ENCODE peak calls at places on chromosomes 7 and 10, in nine cellular contexts. One of them, this sample, is unnamed. For H3K4me1, the result is how much of the 10 kb centered on the place peaks cover.

GRCh38 chr10:78863121-78863520 is 205.6 kb upstream of the ZMIZ1 start:
- DNase-seq in naive thymus-derived CD4-positive, alpha-beta T cell: no peak
- DNase-seq in upper lobe of right lung: no peak
- DNase-seq in colonic mucosa: no peak
- DNase-seq in fibroblast of lung: no peak
- DNase-seq in heart right ventricle: no peak
- DNase-seq in tibial artery: no peak
- DNase-seq in heart left ventricle: no peak
- DNase-seq in gastrocnemius medialis: no peak
- DNase-seq in this sample: no peak

GRCh38 chr7:11233871-11234270 is 260.2 kb downstream of the PHF14 start:
- DNase-seq in upper lobe of right lung: no peak
- DNase-seq in fibroblast of lung: no peak
- DNase-seq in naive thymus-derived CD4-positive, alpha-beta T cell: no peak
- DNase-seq in tibial artery: no peak
- DNase-seq in heart right ventricle: no peak
- DNase-seq in gastrocnemius medialis: no peak
- DNase-seq in heart left ventricle: no peak
- DNase-seq in colonic mucosa: no peak
- DNase-seq in this sample: no peak

GRCh38 chr10:98908868-98909267 is 326.8 kb downstream of the HPSE2 start:
- DNase-seq in tibial artery: no peak
- DNase-seq in fibroblast of lung: no peak
- DNase-seq in colonic mucosa: no peak
- DNase-seq in heart left ventricle: no peak
- DNase-seq in heart right ventricle: no peak
- DNase-seq in upper lobe of right lung: no peak
- DNase-seq in naive thymus-derived CD4-positive, alpha-beta T cell: no peak
- DNase-seq in gastrocnemius medialis: no peak
- DNase-seq in this sample: no peak

GRCh38 chr10:124745678-124746077 is 1.5 kb upstream of the FAM53B start:
- DNase-seq in heart right ventricle: no peak
- DNase-seq in fibroblast of lung: peak
- DNase-seq in colonic mucosa: peak
- DNase-seq in gastrocnemius medialis: no peak
- DNase-seq in naive thymus-derived CD4-positive, alpha-beta T cell: peak
- DNase-seq in upper lobe of right lung: no peak
- DNase-seq in heart left ventricle: no peak
- DNase-seq in tibial artery: no peak
- DNase-seq in this sample: peak

GRCh38 chr7:98831641-98832221 is 38.1 kb downstream of the TMEM130 start:
- DNase-seq in fibroblast of lung: peak
- DNase-seq in naive thymus-derived CD4-positive, alpha-beta T cell: no peak
- DNase-seq in heart right ventricle: peak
- DNase-seq in upper lobe of right lung: peak
- DNase-seq in tibial artery: no peak
- DNase-seq in colonic mucosa: no peak
- DNase-seq in heart left ventricle: no peak
- DNase-seq in gastrocnemius medialis: no peak
- DNase-seq in this sample: no peak

GRCh38 chr7:37359662-37360444 is 88.8 kb downstream of the ELMO1 start:
- DNase-seq in gastrocnemius medialis: no peak
- DNase-seq in fibroblast of lung: no peak
- DNase-seq in heart right ventricle: no peak
- DNase-seq in heart left ventricle: no peak
- DNase-seq in tibial artery: no peak
- DNase-seq in naive thymus-derived CD4-positive, alpha-beta T cell: no peak
- DNase-seq in upper lobe of right lung: no peak
- DNase-seq in colonic mucosa: no peak
- DNase-seq in this sample: no peak

GRCh38 chr10:99660662-99661369 is 1.5 kb downstream of the ENTPD7 start:
- DNase-seq in gastrocnemius medialis: no peak
- DNase-seq in tibial artery: no peak
- DNase-seq in heart right ventricle: no peak
- DNase-seq in colonic mucosa: no peak
- DNase-seq in naive thymus-derived CD4-positive, alpha-beta T cell: no peak
- DNase-seq in heart left ventricle: no peak
- DNase-seq in fibroblast of lung: no peak
- DNase-seq in upper lobe of right lung: no peak
- DNase-seq in this sample: no peak

GRCh38 chr10:24249829-24250415 is 41.0 kb downstream of the KIAA1217 start:
- DNase-seq in fibroblast of lung: no peak
- DNase-seq in heart left ventricle: no peak
- DNase-seq in upper lobe of right lung: no peak
- DNase-seq in colonic mucosa: no peak
- DNase-seq in gastrocnemius medialis: no peak
- DNase-seq in heart right ventricle: no peak
- DNase-seq in naive thymus-derived CD4-positive, alpha-beta T cell: no peak
- DNase-seq in tibial artery: no peak
- DNase-seq in this sample: no peak

GRCh38 chr7:485188-486081 is 34.2 kb downstream of the PDGFA start:
- DNase-seq in heart left ventricle: peak
- DNase-seq in gastrocnemius medialis: no peak
- DNase-seq in colonic mucosa: peak
- DNase-seq in upper lobe of right lung: peak
- DNase-seq in naive thymus-derived CD4-positive, alpha-beta T cell: no peak
- DNase-seq in heart right ventricle: peak
- DNase-seq in fibroblast of lung: no peak
- DNase-seq in tibial artery: peak
- DNase-seq in this sample: no peak

GRCh38 chr7:47905071-47905920 is 43.0 kb downstream of the PKD1L1 start:
- DNase-seq in fibroblast of lung: no peak
- DNase-seq in tibial artery: no peak
- DNase-seq in heart right ventricle: no peak
- DNase-seq in heart left ventricle: no peak
- DNase-seq in gastrocnemius medialis: no peak
- DNase-seq in upper lobe of right lung: no peak
- DNase-seq in colonic mucosa: no peak
- DNase-seq in naive thymus-derived CD4-positive, alpha-beta T cell: no peak
- DNase-seq in this sample: no peak

GRCh38 chr10:50497758-50498157 is 126.0 kb downstream of the SGMS1 start:
- DNase-seq in gastrocnemius medialis: no peak
- DNase-seq in heart left ventricle: no peak
- DNase-seq in naive thymus-derived CD4-positive, alpha-beta T cell: no peak
- DNase-seq in fibroblast of lung: peak
- DNase-seq in upper lobe of right lung: no peak
- DNase-seq in heart right ventricle: no peak
- DNase-seq in tibial artery: no peak
- DNase-seq in colonic mucosa: no peak
- DNase-seq in this sample: peak

GRCh38 chr10:70940834-70941568 is 52.6 kb upstream of the PCBD1 start:
- DNase-seq in heart left ventricle: peak
- DNase-seq in colonic mucosa: no peak
- DNase-seq in gastrocnemius medialis: peak
- DNase-seq in heart right ventricle: peak
- DNase-seq in naive thymus-derived CD4-positive, alpha-beta T cell: no peak
- DNase-seq in fibroblast of lung: peak
- DNase-seq in tibial artery: no peak
- DNase-seq in upper lobe of right lung: no peak
- DNase-seq in this sample: no peak

GRCh38 chr10:62996925-62997324 is 136.2 kb upstream of the NRBF2 start:
- DNase-seq in tibial artery: no peak
- DNase-seq in heart right ventricle: no peak
- DNase-seq in colonic mucosa: no peak
- DNase-seq in gastrocnemius medialis: no peak
- DNase-seq in naive thymus-derived CD4-positive, alpha-beta T cell: no peak
- DNase-seq in heart left ventricle: no peak
- DNase-seq in upper lobe of right lung: no peak
- DNase-seq in fibroblast of lung: peak
- DNase-seq in this sample: no peak

GRCh38 chr7:50953820-50954219 is 171.1 kb upstream of the GRB10 start:
- DNase-seq in upper lobe of right lung: no peak
- DNase-seq in colonic mucosa: no peak
- DNase-seq in fibroblast of lung: peak
- DNase-seq in naive thymus-derived CD4-positive, alpha-beta T cell: no peak
- DNase-seq in gastrocnemius medialis: no peak
- DNase-seq in heart right ventricle: no peak
- DNase-seq in heart left ventricle: peak
- DNase-seq in tibial artery: no peak
- DNase-seq in this sample: peak

GRCh38 chr7:107355616-107356015 is 114.2 kb upstream of the GPR22 start:
- DNase-seq in heart left ventricle: no peak
- DNase-seq in gastrocnemius medialis: no peak
- DNase-seq in upper lobe of right lung: no peak
- DNase-seq in heart right ventricle: no peak
- DNase-seq in naive thymus-derived CD4-positive, alpha-beta T cell: no peak
- DNase-seq in tibial artery: no peak
- DNase-seq in colonic mucosa: no peak
- DNase-seq in fibroblast of lung: no peak
- DNase-seq in this sample: no peak

GRCh38 chr7:55307123-55307916 is 57.8 kb upstream of the LANCL2 start:
- DNase-seq in naive thymus-derived CD4-positive, alpha-beta T cell: no peak
- DNase-seq in heart right ventricle: no peak
- DNase-seq in gastrocnemius medialis: no peak
- DNase-seq in colonic mucosa: no peak
- DNase-seq in fibroblast of lung: no peak
- DNase-seq in tibial artery: no peak
- DNase-seq in upper lobe of right lung: no peak
- DNase-seq in heart left ventricle: no peak
- DNase-seq in this sample: no peak

GRCh38 chr7:129825554-129826267 is 127.0 kb downstream of the UBE2H start:
- DNase-seq in tibial artery: peak
- DNase-seq in gastrocnemius medialis: peak
- DNase-seq in heart left ventricle: peak
- DNase-seq in naive thymus-derived CD4-positive, alpha-beta T cell: peak
- DNase-seq in upper lobe of right lung: peak
- DNase-seq in heart right ventricle: peak
- DNase-seq in fibroblast of lung: peak
- DNase-seq in colonic mucosa: peak
- DNase-seq in this sample: peak

DNA sequence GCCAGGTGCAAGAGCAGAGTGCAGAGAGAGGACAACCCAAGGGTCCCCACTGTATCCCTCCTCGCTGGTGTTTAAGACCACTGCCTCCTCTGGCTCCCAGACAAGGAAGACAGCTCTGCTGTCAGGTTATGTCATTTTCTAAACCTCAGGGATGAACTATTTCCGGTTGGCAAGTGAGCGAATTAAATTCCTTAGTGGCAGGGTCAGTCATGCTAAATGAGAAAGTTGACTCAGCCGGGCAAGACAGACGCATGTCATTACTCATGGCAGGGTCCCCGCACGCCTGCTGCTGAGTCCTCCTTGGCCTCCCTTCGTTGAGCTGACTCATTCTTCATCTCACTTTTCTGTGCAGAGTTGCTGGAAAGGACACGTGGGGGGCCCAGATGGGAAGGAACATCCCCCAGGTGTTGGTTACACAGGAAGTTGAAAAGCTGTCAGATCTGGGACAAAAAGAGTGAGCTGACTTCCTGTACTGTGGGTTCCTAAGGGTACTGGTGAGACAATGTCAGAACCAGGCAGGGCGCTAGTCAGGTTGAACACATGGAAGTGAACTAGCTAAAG is 47.1 kb upstream of the UCN3 start:
- DNase-seq in upper lobe of right lung: no peak
- DNase-seq in tibial artery: no peak
- DNase-seq in fibroblast of lung: peak
- DNase-seq in colonic mucosa: no peak
- DNase-seq in gastrocnemius medialis: no peak
- DNase-seq in heart left ventricle: peak
- DNase-seq in naive thymus-derived CD4-positive, alpha-beta T cell: peak
- DNase-seq in heart right ventricle: no peak
- DNase-seq in this sample: peak
- H3K27ac ChIP-seq in upper lobe of right lung: no peak
- H3K27ac ChIP-seq in tibial artery: no peak
- H3K27ac ChIP-seq in fibroblast of lung: no peak
- H3K27ac ChIP-seq in colonic mucosa: no peak
- H3K27ac ChIP-seq in gastrocnemius medialis: no peak
- H3K27ac ChIP-seq in heart left ventricle: no peak
- H3K27ac ChIP-seq in naive thymus-derived CD4-positive, alpha-beta T cell: no peak
- H3K27ac ChIP-seq in heart right ventricle: no peak
- H3K27ac ChIP-seq in this sample: peak

GRCh38 chr7:1927942-1928341 is 257.9 kb downstream of the ELFN1 start:
- DNase-seq in heart right ventricle: peak
- DNase-seq in upper lobe of right lung: no peak
- DNase-seq in colonic mucosa: no peak
- DNase-seq in fibroblast of lung: no peak
- DNase-seq in heart left ventricle: no peak
- DNase-seq in naive thymus-derived CD4-positive, alpha-beta T cell: no peak
- DNase-seq in gastrocnemius medialis: no peak
- DNase-seq in tibial artery: no peak
- DNase-seq in this sample: no peak

GRCh38 chr7:1928555-1929348 is 258.7 kb downstream of the ELFN1 start:
- DNase-seq in tibial artery: no peak
- DNase-seq in fibroblast of lung: no peak
- DNase-seq in heart right ventricle: peak
- DNase-seq in upper lobe of right lung: peak
- DNase-seq in colonic mucosa: peak
- DNase-seq in naive thymus-derived CD4-positive, alpha-beta T cell: no peak
- DNase-seq in heart left ventricle: no peak
- DNase-seq in gastrocnemius medialis: no peak
- DNase-seq in this sample: no peak

GRCh38 chr7:1925349-1925748 is 255.3 kb downstream of the ELFN1 start:
- DNase-seq in heart left ventricle: no peak
- DNase-seq in tibial artery: no peak
- DNase-seq in upper lobe of right lung: no peak
- DNase-seq in colonic mucosa: no peak
- DNase-seq in gastrocnemius medialis: no peak
- DNase-seq in fibroblast of lung: peak
- DNase-seq in heart right ventricle: peak
- DNase-seq in naive thymus-derived CD4-positive, alpha-beta T cell: no peak
- DNase-seq in this sample: no peak

GRCh38 chr7:1925973-1926907 is 256.2 kb downstream of the ELFN1 start:
- DNase-seq in heart right ventricle: no peak
- DNase-seq in tibial artery: no peak
- DNase-seq in fibroblast of lung: no peak
- DNase-seq in heart left ventricle: no peak
- DNase-seq in upper lobe of right lung: no peak
- DNase-seq in naive thymus-derived CD4-positive, alpha-beta T cell: peak
- DNase-seq in gastrocnemius medialis: no peak
- DNase-seq in colonic mucosa: no peak
- DNase-seq in this sample: no peak

GRCh38 chr7:1926908-1927306 is 256.8 kb downstream of the ELFN1 start:
- DNase-seq in fibroblast of lung: no peak
- DNase-seq in heart right ventricle: no peak
- DNase-seq in naive thymus-derived CD4-positive, alpha-beta T cell: peak
- DNase-seq in heart left ventricle: no peak
- DNase-seq in tibial artery: no peak
- DNase-seq in gastrocnemius medialis: no peak
- DNase-seq in colonic mucosa: no peak
- DNase-seq in upper lobe of right lung: no peak
- DNase-seq in this sample: no peak
- H3K4me1 ChIP-seq in fibroblast of lung: under half
- H3K4me1 ChIP-seq in heart right ventricle: under half
- H3K4me1 ChIP-seq in naive thymus-derived CD4-positive, alpha-beta T cell: under half
- H3K4me1 ChIP-seq in heart left ventricle: under half
- H3K4me1 ChIP-seq in tibial artery: under half
- H3K4me1 ChIP-seq in gastrocnemius medialis: under half
- H3K4me1 ChIP-seq in colonic mucosa: under half
- H3K4me1 ChIP-seq in upper lobe of right lung: under half
- H3K4me1 ChIP-seq in this sample: under half

GRCh38 chr10:507908-508444 is 181.5 kb downstream of the DIP2C start:
- DNase-seq in heart right ventricle: no peak
- DNase-seq in naive thymus-derived CD4-positive, alpha-beta T cell: no peak
- DNase-seq in fibroblast of lung: no peak
- DNase-seq in tibial artery: peak
- DNase-seq in upper lobe of right lung: no peak
- DNase-seq in gastrocnemius medialis: no peak
- DNase-seq in heart left ventricle: no peak
- DNase-seq in colonic mucosa: no peak
- DNase-seq in this sample: no peak
- H3K27ac ChIP-seq in heart right ventricle: no peak
- H3K27ac ChIP-seq in naive thymus-derived CD4-positive, alpha-beta T cell: no peak
- H3K27ac ChIP-seq in fibroblast of lung: no peak
- H3K27ac ChIP-seq in tibial artery: no peak
- H3K27ac ChIP-seq in upper lobe of right lung: no peak
- H3K27ac ChIP-seq in gastrocnemius medialis: no peak
- H3K27ac ChIP-seq in heart left ventricle: peak
- H3K27ac ChIP-seq in colonic mucosa: no peak
- H3K27ac ChIP-seq in this sample: no peak

GRCh38 chr10:75969031-75969430 is 537.6 kb downstream of the LRMDA start:
- DNase-seq in tibial artery: no peak
- DNase-seq in upper lobe of right lung: no peak
- DNase-seq in colonic mucosa: no peak
- DNase-seq in fibroblast of lung: no peak
- DNase-seq in naive thymus-derived CD4-positive, alpha-beta T cell: no peak
- DNase-seq in gastrocnemius medialis: no peak
- DNase-seq in heart left ventricle: no peak
- DNase-seq in heart right ventricle: no peak
- DNase-seq in this sample: no peak
- H3K4me1 ChIP-seq in tibial artery: under half
- H3K4me1 ChIP-seq in upper lobe of right lung: under half
- H3K4me1 ChIP-seq in colonic mucosa: under half
- H3K4me1 ChIP-seq in fibroblast of lung: under half
- H3K4me1 ChIP-seq in naive thymus-derived CD4-positive, alpha-beta T cell: under half
- H3K4me1 ChIP-seq in gastrocnemius medialis: under half
- H3K4me1 ChIP-seq in heart left ventricle: under half
- H3K4me1 ChIP-seq in heart right ventricle: under half
- H3K4me1 ChIP-seq in this sample: under half